ENCODE peak calls at places on chromosomes 13 and 19, in seven cellular contexts. One of them, this sample, is unnamed.
A peak's percentile ranks its signal among the peaks of the same experiment; 100 is the strongest.

GRCh38 chr19:56566904-56567273 is 379 bp upstream of the ZNF470 start:
- DNase-seq in fibroblast of lung: peak; percentile 44
- DNase-seq in cardiac muscle cell: peak; percentile 49
- DNase-seq in AG04450: no peak
- DNase-seq in adrenal gland: peak; percentile 49
- DNase-seq in dorsolateral prefrontal cortex: no peak
- DNase-seq in tibial artery: peak; percentile 78
- DNase-seq in this sample: peak; percentile 46

GRCh38 chr13:24203726-24204295 is 43.3 kb downstream of the SPATA13 start:
- DNase-seq in dorsolateral prefrontal cortex: no peak
- DNase-seq in adrenal gland: no peak
- DNase-seq in tibial artery: no peak
- DNase-seq in fibroblast of lung: no peak
- DNase-seq in cardiac muscle cell: no peak
- DNase-seq in AG04450: no peak
- DNase-seq in this sample: no peak

GRCh38 chr13:33341861-33342452 is 56.4 kb upstream of the STARD13 start:
- DNase-seq in dorsolateral prefrontal cortex: no peak
- DNase-seq in tibial artery: no peak
- DNase-seq in AG04450: no peak
- DNase-seq in cardiac muscle cell: no peak
- DNase-seq in adrenal gland: no peak
- DNase-seq in fibroblast of lung: no peak
- DNase-seq in this sample: no peak

GRCh38 chr19:51737924-51738323 is 13.8 kb downstream of the FPR1 start:
- DNase-seq in tibial artery: no peak
- DNase-seq in adrenal gland: no peak
- DNase-seq in fibroblast of lung: no peak
- DNase-seq in cardiac muscle cell: no peak
- DNase-seq in dorsolateral prefrontal cortex: no peak
- DNase-seq in AG04450: no peak
- DNase-seq in this sample: no peak

GRCh38 chr13:109243311-109243951 is 543.0 kb downstream of the IRS2 start:
- DNase-seq in dorsolateral prefrontal cortex: no peak
- DNase-seq in cardiac muscle cell: peak; percentile 93
- DNase-seq in AG04450: peak; percentile 65
- DNase-seq in fibroblast of lung: peak; percentile 83
- DNase-seq in adrenal gland: no peak
- DNase-seq in tibial artery: no peak
- DNase-seq in this sample: peak; percentile 76

GRCh38 chr19:47598407-47599349 is 10.3 kb upstream of the BICRA start:
- DNase-seq in cardiac muscle cell: peak; percentile 97
- DNase-seq in fibroblast of lung: peak; percentile 96
- DNase-seq in adrenal gland: peak; percentile 76
- DNase-seq in tibial artery: peak; percentile 89
- DNase-seq in dorsolateral prefrontal cortex: no peak
- DNase-seq in AG04450: peak; percentile 89
- DNase-seq in this sample: peak; percentile 93

GRCh38 chr13:50712882-50713281 is 130.6 kb downstream of the DLEU7 start:
- DNase-seq in adrenal gland: no peak
- DNase-seq in AG04450: no peak
- DNase-seq in fibroblast of lung: no peak
- DNase-seq in cardiac muscle cell: no peak
- DNase-seq in tibial artery: no peak
- DNase-seq in dorsolateral prefrontal cortex: no peak
- DNase-seq in this sample: no peak

GRCh38 chr19:44684892-44685847 is 13.8 kb upstream of the CEACAM16 start:
- DNase-seq in cardiac muscle cell: peak; percentile 93
- DNase-seq in dorsolateral prefrontal cortex: no peak
- DNase-seq in fibroblast of lung: peak; percentile 77
- DNase-seq in tibial artery: no peak
- DNase-seq in AG04450: peak; percentile 54
- DNase-seq in adrenal gland: peak; percentile 90
- DNase-seq in this sample: peak; percentile 74

GRCh38 chr13:30818323-30818960 is 83.1 kb downstream of the ALOX5AP start:
- DNase-seq in cardiac muscle cell: peak; percentile 97
- DNase-seq in dorsolateral prefrontal cortex: no peak
- DNase-seq in tibial artery: peak; percentile 85
- DNase-seq in AG04450: no peak
- DNase-seq in fibroblast of lung: peak; percentile 34
- DNase-seq in adrenal gland: no peak
- DNase-seq in this sample: peak; percentile 91

GRCh38 chr13:73090116-73090811 is 31.5 kb downstream of the KLF5 start:
- DNase-seq in dorsolateral prefrontal cortex: no peak
- DNase-seq in adrenal gland: peak; percentile 5
- DNase-seq in cardiac muscle cell: peak; percentile 64
- DNase-seq in fibroblast of lung: peak; percentile 65
- DNase-seq in tibial artery: no peak
- DNase-seq in AG04450: peak; percentile 48
- DNase-seq in this sample: peak; percentile 97

GRCh38 chr13:51380269-51380668 is 40.8 kb downstream of the SERPINE3 start:
- DNase-seq in adrenal gland: no peak
- DNase-seq in fibroblast of lung: peak; percentile 20
- DNase-seq in dorsolateral prefrontal cortex: no peak
- DNase-seq in cardiac muscle cell: peak; percentile 65
- DNase-seq in AG04450: no peak
- DNase-seq in tibial artery: no peak
- DNase-seq in this sample: peak; percentile 68

GRCh38 chr13:100338265-100338664 is 249.4 kb downstream of the PCCA start:
- DNase-seq in cardiac muscle cell: no peak
- DNase-seq in AG04450: no peak
- DNase-seq in adrenal gland: no peak
- DNase-seq in fibroblast of lung: no peak
- DNase-seq in dorsolateral prefrontal cortex: no peak
- DNase-seq in tibial artery: no peak
- DNase-seq in this sample: no peak

GRCh38 chr19:34336781-34337271 is 28.2 kb upstream of the GPI start:
- DNase-seq in dorsolateral prefrontal cortex: no peak
- DNase-seq in AG04450: no peak
- DNase-seq in fibroblast of lung: peak; percentile 51
- DNase-seq in adrenal gland: peak; percentile 45
- DNase-seq in cardiac muscle cell: peak; percentile 58
- DNase-seq in tibial artery: no peak
- DNase-seq in this sample: peak; percentile 48

GRCh38 chr19:3868770-3869456 is at the start of gene ZFR2:
- DNase-seq in tibial artery: no peak
- DNase-seq in dorsolateral prefrontal cortex: peak; percentile 70
- DNase-seq in AG04450: no peak
- DNase-seq in fibroblast of lung: no peak
- DNase-seq in cardiac muscle cell: no peak
- DNase-seq in adrenal gland: no peak
- DNase-seq in this sample: no peak

GRCh38 chr13:30846844-30847243 is 59.2 kb upstream of the MEDAG start:
- DNase-seq in tibial artery: no peak
- DNase-seq in dorsolateral prefrontal cortex: no peak
- DNase-seq in fibroblast of lung: no peak
- DNase-seq in AG04450: no peak
- DNase-seq in cardiac muscle cell: no peak
- DNase-seq in adrenal gland: no peak
- DNase-seq in this sample: peak; percentile 66

GRCh38 chr19:41218615-41219507 is at the start of gene AXL:
- DNase-seq in adrenal gland: peak; percentile 93
- DNase-seq in AG04450: no peak
- DNase-seq in fibroblast of lung: peak; percentile 89
- DNase-seq in dorsolateral prefrontal cortex: peak; percentile 60
- DNase-seq in cardiac muscle cell: peak; percentile 83
- DNase-seq in tibial artery: peak; percentile 97
- DNase-seq in this sample: peak; percentile 98

GRCh38 chr13:48505597-48506091 is 27.2 kb downstream of the RCBTB2 start:
- DNase-seq in fibroblast of lung: peak; percentile 52
- DNase-seq in dorsolateral prefrontal cortex: no peak
- DNase-seq in AG04450: peak; percentile 8
- DNase-seq in adrenal gland: peak; percentile 52
- DNase-seq in tibial artery: peak; percentile 80
- DNase-seq in cardiac muscle cell: no peak
- DNase-seq in this sample: peak; percentile 6

GRCh38 chr13:47976325-47976724 is 24.7 kb downstream of the SUCLA2 start:
- DNase-seq in tibial artery: no peak
- DNase-seq in fibroblast of lung: no peak
- DNase-seq in AG04450: no peak
- DNase-seq in adrenal gland: no peak
- DNase-seq in dorsolateral prefrontal cortex: no peak
- DNase-seq in cardiac muscle cell: peak; percentile 58
- DNase-seq in this sample: no peak

GRCh38 chr19:30883071-30883470 is 466.2 kb downstream of the TSHZ3 start:
- DNase-seq in adrenal gland: peak; percentile 12
- DNase-seq in dorsolateral prefrontal cortex: no peak
- DNase-seq in cardiac muscle cell: no peak
- DNase-seq in fibroblast of lung: no peak
- DNase-seq in tibial artery: no peak
- DNase-seq in AG04450: no peak
- DNase-seq in this sample: no peak

GRCh38 chr19:50451223-50451534 is 18.5 kb downstream of the MYBPC2 start:
- DNase-seq in cardiac muscle cell: no peak
- DNase-seq in AG04450: no peak
- DNase-seq in tibial artery: no peak
- DNase-seq in adrenal gland: no peak
- DNase-seq in fibroblast of lung: no peak
- DNase-seq in dorsolateral prefrontal cortex: no peak
- DNase-seq in this sample: no peak
- H3K4me3 ChIP-seq in cardiac muscle cell: no peak overlapping the region
- H3K4me3 ChIP-seq in AG04450: no peak overlapping the region
- H3K4me3 ChIP-seq in tibial artery: no peak overlapping the region
- H3K4me3 ChIP-seq in adrenal gland: no peak overlapping the region
- H3K4me3 ChIP-seq in fibroblast of lung: no peak overlapping the region
- H3K4me3 ChIP-seq in dorsolateral prefrontal cortex: no peak overlapping the region
- H3K4me3 ChIP-seq in this sample: no peak overlapping the region

DNA sequence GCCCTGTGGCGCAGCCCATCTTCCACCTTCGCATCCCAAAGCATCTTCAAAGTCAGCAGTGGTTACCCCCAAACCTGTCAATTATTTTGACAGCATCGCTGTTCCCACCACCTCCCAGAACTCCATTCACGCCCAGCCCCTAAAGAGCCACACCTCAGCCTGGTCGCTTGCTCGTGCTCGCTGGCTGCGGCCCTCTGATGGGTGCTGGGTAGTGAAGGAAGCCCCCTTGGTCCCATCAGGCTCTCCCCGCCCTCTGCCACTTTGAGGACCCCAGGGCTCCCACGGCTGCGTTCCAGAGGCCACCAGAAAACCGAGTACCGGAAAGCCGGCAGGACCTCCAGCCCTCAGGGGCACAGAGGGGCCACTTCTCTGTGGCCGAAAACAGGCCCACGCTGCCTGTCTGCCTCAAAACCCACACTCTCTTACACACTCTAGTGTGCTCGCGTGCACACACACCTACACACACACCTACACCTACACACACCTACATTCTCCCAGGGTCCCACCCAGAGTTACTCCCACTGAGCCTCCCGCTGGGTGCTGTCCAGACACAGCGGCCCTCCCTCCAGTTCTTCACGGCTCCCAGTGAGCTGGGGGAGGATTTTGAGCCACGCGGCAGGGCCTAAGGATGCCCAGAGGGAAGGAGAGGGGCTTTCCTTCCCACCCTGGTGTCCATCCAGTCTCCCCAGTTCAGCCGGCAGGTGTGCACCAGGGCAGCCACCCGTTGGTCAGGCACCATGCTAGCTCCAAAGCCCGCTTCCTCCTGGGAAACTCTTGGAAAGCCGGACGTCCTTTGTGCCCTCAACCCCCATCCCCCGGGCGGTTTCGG is 1.9 kb downstream of the VSTM2B start:
- DNase-seq in cardiac muscle cell: no peak
- DNase-seq in dorsolateral prefrontal cortex: peak; percentile 40
- DNase-seq in AG04450: no peak
- DNase-seq in fibroblast of lung: no peak
- DNase-seq in tibial artery: no peak
- DNase-seq in adrenal gland: no peak
- DNase-seq in this sample: no peak
- TF ChIP-seq CTCF in cardiac muscle cell: no peak
- TF ChIP-seq CTCF in dorsolateral prefrontal cortex: peak; percentile 54
- TF ChIP-seq CTCF in AG04450: no peak
- TF ChIP-seq CTCF in fibroblast of lung: no peak
- TF ChIP-seq CTCF in tibial artery: no peak
- TF ChIP-seq CTCF in adrenal gland: no peak
- TF ChIP-seq CTCF in this sample: no peak

GRCh38 chr13:78491978-78492377 is 111.4 kb downstream of the POU4F1 start:
- DNase-seq in adrenal gland: no peak
- DNase-seq in fibroblast of lung: no peak
- DNase-seq in tibial artery: no peak
- DNase-seq in cardiac muscle cell: no peak
- DNase-seq in dorsolateral prefrontal cortex: no peak
- DNase-seq in AG04450: no peak
- DNase-seq in this sample: no peak

GRCh38 chr13:78499802-78500201 is 103.5 kb downstream of the POU4F1 start:
- DNase-seq in tibial artery: no peak
- DNase-seq in cardiac muscle cell: no peak
- DNase-seq in adrenal gland: no peak
- DNase-seq in dorsolateral prefrontal cortex: no peak
- DNase-seq in AG04450: no peak
- DNase-seq in fibroblast of lung: no peak
- DNase-seq in this sample: no peak

GRCh38 chr13:78497702-78498319 is 105.5 kb downstream of the POU4F1 start:
- DNase-seq in fibroblast of lung: no peak
- DNase-seq in cardiac muscle cell: no peak
- DNase-seq in tibial artery: no peak
- DNase-seq in AG04450: no peak
- DNase-seq in adrenal gland: no peak
- DNase-seq in dorsolateral prefrontal cortex: no peak
- DNase-seq in this sample: no peak
- H3K4me3 ChIP-seq in fibroblast of lung: no peak overlapping the region
- H3K4me3 ChIP-seq in cardiac muscle cell: no peak overlapping the region
- H3K4me3 ChIP-seq in tibial artery: no peak overlapping the region
- H3K4me3 ChIP-seq in AG04450: no peak overlapping the region
- H3K4me3 ChIP-seq in adrenal gland: no peak overlapping the region
- H3K4me3 ChIP-seq in dorsolateral prefrontal cortex: no peak overlapping the region
- H3K4me3 ChIP-seq in this sample: no peak overlapping the region

GRCh38 chr13:97131447-97131846 is 90.7 kb upstream of the MBNL2 start:
- DNase-seq in tibial artery: no peak
- DNase-seq in dorsolateral prefrontal cortex: no peak
- DNase-seq in adrenal gland: no peak
- DNase-seq in cardiac muscle cell: no peak
- DNase-seq in AG04450: no peak
- DNase-seq in fibroblast of lung: no peak
- DNase-seq in this sample: no peak

GRCh38 chr13:97133554-97133953 is 88.6 kb upstream of the MBNL2 start:
- DNase-seq in tibial artery: no peak
- DNase-seq in adrenal gland: no peak
- DNase-seq in cardiac muscle cell: no peak
- DNase-seq in fibroblast of lung: no peak
- DNase-seq in AG04450: no peak
- DNase-seq in dorsolateral prefrontal cortex: no peak
- DNase-seq in this sample: no peak

GRCh38 chr13:97136418-97136817 is 85.7 kb upstream of the MBNL2 start:
- DNase-seq in cardiac muscle cell: no peak
- DNase-seq in adrenal gland: no peak
- DNase-seq in dorsolateral prefrontal cortex: no peak
- DNase-seq in AG04450: no peak
- DNase-seq in fibroblast of lung: no peak
- DNase-seq in tibial artery: no peak
- DNase-seq in this sample: no peak

GRCh38 chr13:97134364-97135095 is 87.6 kb upstream of the MBNL2 start:
- DNase-seq in fibroblast of lung: peak; percentile 31
- DNase-seq in tibial artery: no peak
- DNase-seq in AG04450: no peak
- DNase-seq in cardiac muscle cell: no peak
- DNase-seq in adrenal gland: no peak
- DNase-seq in dorsolateral prefrontal cortex: no peak
- DNase-seq in this sample: no peak

DNA sequence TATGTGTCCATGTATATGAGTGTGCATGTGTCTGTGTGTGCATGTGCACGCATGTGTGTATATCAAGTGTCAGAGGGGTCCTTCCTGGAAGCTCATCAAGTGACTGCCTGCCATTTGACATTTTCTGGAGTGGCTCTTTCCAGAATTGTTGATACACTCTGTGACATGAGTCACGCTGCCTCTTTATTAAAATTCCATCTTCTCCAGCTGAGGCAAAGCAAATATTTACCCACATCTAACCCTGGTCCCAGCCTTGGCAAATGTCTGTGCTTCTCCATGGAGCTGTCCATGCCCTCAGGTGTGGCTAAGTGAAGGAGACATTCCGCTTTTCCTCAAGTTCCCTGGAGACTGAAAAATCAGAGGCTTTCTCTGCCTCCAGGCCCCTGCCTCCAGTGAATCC is 88.2 kb upstream of the MBNL2 start:
- DNase-seq in cardiac muscle cell: no peak
- DNase-seq in fibroblast of lung: no peak
- DNase-seq in adrenal gland: no peak
- DNase-seq in dorsolateral prefrontal cortex: no peak
- DNase-seq in AG04450: no peak
- DNase-seq in tibial artery: no peak
- DNase-seq in this sample: no peak
- TF ChIP-seq CTCF in cardiac muscle cell: no peak
- TF ChIP-seq CTCF in fibroblast of lung: no peak
- TF ChIP-seq CTCF in adrenal gland: no peak
- TF ChIP-seq CTCF in dorsolateral prefrontal cortex: no peak
- TF ChIP-seq CTCF in AG04450: no peak
- TF ChIP-seq CTCF in tibial artery: no peak
- TF ChIP-seq CTCF in this sample: no peak

This sample was measured in epithelial cell of esophagus.